ENCODE peak calls at places on chromosomes 5 and 9, in seven cellular contexts. T, L, Y, O, I, J and B are unnamed samples.

GRCh38 chr5:20601678-20602100 is 613.7 kb upstream of the CDH18 start:
- DNase-seq in I (peak; percentile 69), T (no peak), Y (no peak), O (no peak), L (no peak), J (no peak), B (no peak)

GRCh38 chr9:75992480-75993206 is 102.2 kb downstream of the PCSK5 start:
- DNase-seq in Y (no peak), T (no peak), L (no peak), J (no peak), I (no peak), O (no peak), B (no peak)

GRCh38 chr9:38036359-38037084 is 32.5 kb downstream of the SHB start:
- DNase-seq in O (no peak), I (no peak), Y (no peak), L (no peak), T (no peak), J (no peak), B (no peak)

GRCh38 chr5:17411436-17411835 is 86.6 kb upstream of the TAF11L2 start:
- DNase-seq in Y (no peak), J (no peak), O (no peak), I (no peak), T (no peak), L (no peak), B (no peak)

GRCh38 chr9:33354651-33355211 is 47.6 kb downstream of the AQP7 start:
- DNase-seq in O (no peak), T (no peak), I (no peak), Y (no peak), J (peak; percentile 69), L (no peak), B (no peak)

GRCh38 chr9:112443200-112443599 is 43.4 kb upstream of the KIAA1958 start:
- DNase-seq in J (peak; percentile 39), L (no peak), T (no peak), I (no peak), O (no peak), Y (no peak), B (no peak)

GRCh38 chr9:127569819-127570401 is 42.2 kb upstream of the STXBP1 start:
- DNase-seq in J (no peak), L (no peak), O (no peak), Y (no peak), T (no peak), I (no peak), B (no peak)

GRCh38 chr9:74951107-74951720 is 1.5 kb downstream of the C9orf40 start:
- DNase-seq in I (no peak), T (no peak), J (no peak), O (no peak), Y (no peak), L (no peak), B (no peak)

GRCh38 chr5:119302916-119303897 is 52.6 kb upstream of the TNFAIP8 start:
- DNase-seq in Y (no peak), T (no peak), L (no peak), O (no peak), I (no peak), J (peak; percentile 93), B (no peak)

GRCh38 chr9:135561391-135562234 is at the start of gene PAEP:
- DNase-seq in J (no peak), Y (no peak), L (no peak), T (no peak), O (no peak), I (no peak), B (no peak)

GRCh38 chr5:43192558-43193170 is 639 bp downstream of the NIM1K start:
- DNase-seq in T (no peak), O (no peak), Y (no peak), J (no peak), L (no peak), I (no peak), B (no peak)

GRCh38 chr9:24391095-24391494 is 154.6 kb downstream of the IZUMO3 start:
- DNase-seq in J (no peak), L (no peak), I (no peak), Y (no peak), T (no peak), O (no peak), B (no peak)

GRCh38 chr9:132348676-132349075 is 6.1 kb downstream of the SETX start:
- DNase-seq in L (no peak), O (no peak), I (no peak), J (no peak), Y (no peak), T (no peak), B (no peak)

GRCh38 chr9:130458027-130458803 is 13.5 kb downstream of the ASS1 start:
- DNase-seq in L (no peak), Y (no peak), I (no peak), T (no peak), O (no peak), J (no peak), B (no peak)

GRCh38 chr9:121609845-121610637 is 41.4 kb upstream of the DAB2IP start:
- DNase-seq in Y (no peak), T (peak; percentile 62), L (no peak), J (peak; percentile 29), I (no peak), O (peak; percentile 66), B (no peak)

GRCh38 chr9:95138474-95138873 is 179.0 kb downstream of the FANCC start:
- DNase-seq in O (no peak), J (peak; percentile 9), L (no peak), Y (no peak), T (no peak), I (no peak), B (no peak)

GRCh38 chr5:66958984-66959641 is 237.5 kb downstream of the CD180 start:
- DNase-seq in O (no peak), J (peak; percentile 20), I (no peak), T (no peak), L (no peak), Y (no peak), B (no peak)

GRCh38 chr5:176653401-176653800 is 6.1 kb downstream of the TSPAN17 start:
- DNase-seq in T (no peak), Y (peak; percentile 12), J (no peak), O (peak; percentile 37), L (no peak), I (no peak), B (no peak)

GRCh38 chr5:35963381-35963843 is 25.0 kb upstream of the CAPSL start:
- DNase-seq in J (no peak), T (no peak), I (no peak), O (no peak), L (no peak), Y (no peak), B (no peak)

GRCh38 chr5:114361724-114362196 is at the start of gene KCNN2:
- DNase-seq in I (peak; percentile 87), Y (peak; percentile 26), L (no peak), T (no peak), O (peak; percentile 74), J (peak; percentile 71), B (no peak)

GRCh38 chr9:79741381-79741780 is 169.6 kb downstream of the TLE4 start:
- DNase-seq in L (no peak), I (no peak), O (no peak), Y (no peak), J (peak; percentile 9), T (no peak), B (no peak)

GRCh38 chr5:43772601-43773031 is 169.6 kb downstream of the NNT start:
- DNase-seq in I (no peak), J (peak; percentile 51), Y (no peak), L (no peak), T (peak; percentile 44), O (no peak), B (no peak)

DNA sequence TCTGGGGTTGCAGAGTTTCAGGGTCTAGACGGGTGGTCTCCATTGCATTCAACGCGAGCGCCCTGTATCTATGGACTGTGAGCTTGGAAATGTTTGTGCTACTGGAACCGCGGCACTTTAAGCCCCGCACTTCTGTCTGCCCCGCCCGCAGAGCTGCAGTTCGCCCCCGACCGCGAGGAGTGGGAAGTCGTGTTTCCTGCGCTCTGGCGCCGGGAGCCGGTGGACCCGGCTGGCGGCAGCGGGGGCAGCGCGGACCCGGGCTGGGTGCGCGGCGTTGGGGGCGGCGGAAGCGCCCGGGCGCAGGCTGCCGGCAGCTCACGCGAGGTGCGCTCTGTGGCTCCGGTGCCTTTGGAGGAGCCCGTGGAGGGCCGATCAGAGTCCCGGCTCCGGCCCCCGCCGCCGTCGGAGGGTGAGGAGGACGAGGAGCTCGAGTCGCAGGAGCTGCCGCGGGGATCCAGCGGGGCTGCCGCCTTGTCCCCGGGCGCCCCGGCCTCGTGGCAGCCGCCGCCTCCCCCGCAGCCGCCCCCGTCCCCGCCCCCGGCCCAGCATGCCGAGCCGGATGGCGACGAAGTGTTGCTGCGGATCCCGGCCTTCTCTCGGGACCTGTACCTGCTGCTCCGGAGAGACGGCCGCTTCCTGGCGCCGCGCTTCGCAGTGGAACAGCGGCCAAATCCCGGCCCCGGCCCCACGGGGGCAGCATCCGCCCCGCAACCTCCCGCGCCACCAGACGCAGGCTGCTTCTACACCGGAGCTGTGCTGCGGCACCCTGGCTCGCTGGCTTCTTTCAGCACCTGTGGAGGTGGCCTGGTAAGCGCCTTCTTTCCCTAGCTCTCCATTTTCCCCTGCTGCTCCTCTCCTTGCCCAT is 1.1 kb downstream of the ADAMTS19 start:
- DNase-seq in J (peak; percentile 10), T (no peak), Y (no peak), O (peak; percentile 51), L (no peak), I (no peak), B (no peak)
- TF ChIP-seq POLR2AphosphoS5 in J (no peak), T (no peak), Y (no peak), O (no peak), L (no peak), I (peak; percentile 76), B (no peak)

GRCh38 chr5:142171270-142171669 is 62.7 kb downstream of the NDFIP1 start:
- DNase-seq in J (no peak), T (no peak), Y (no peak), L (no peak), O (no peak), I (no peak), B (no peak)
- TF ChIP-seq CTCF in J (no peak), T (peak; percentile 35), Y (no peak), L (no peak), O (no peak), I (peak; percentile 38), B (no peak)

DNA sequence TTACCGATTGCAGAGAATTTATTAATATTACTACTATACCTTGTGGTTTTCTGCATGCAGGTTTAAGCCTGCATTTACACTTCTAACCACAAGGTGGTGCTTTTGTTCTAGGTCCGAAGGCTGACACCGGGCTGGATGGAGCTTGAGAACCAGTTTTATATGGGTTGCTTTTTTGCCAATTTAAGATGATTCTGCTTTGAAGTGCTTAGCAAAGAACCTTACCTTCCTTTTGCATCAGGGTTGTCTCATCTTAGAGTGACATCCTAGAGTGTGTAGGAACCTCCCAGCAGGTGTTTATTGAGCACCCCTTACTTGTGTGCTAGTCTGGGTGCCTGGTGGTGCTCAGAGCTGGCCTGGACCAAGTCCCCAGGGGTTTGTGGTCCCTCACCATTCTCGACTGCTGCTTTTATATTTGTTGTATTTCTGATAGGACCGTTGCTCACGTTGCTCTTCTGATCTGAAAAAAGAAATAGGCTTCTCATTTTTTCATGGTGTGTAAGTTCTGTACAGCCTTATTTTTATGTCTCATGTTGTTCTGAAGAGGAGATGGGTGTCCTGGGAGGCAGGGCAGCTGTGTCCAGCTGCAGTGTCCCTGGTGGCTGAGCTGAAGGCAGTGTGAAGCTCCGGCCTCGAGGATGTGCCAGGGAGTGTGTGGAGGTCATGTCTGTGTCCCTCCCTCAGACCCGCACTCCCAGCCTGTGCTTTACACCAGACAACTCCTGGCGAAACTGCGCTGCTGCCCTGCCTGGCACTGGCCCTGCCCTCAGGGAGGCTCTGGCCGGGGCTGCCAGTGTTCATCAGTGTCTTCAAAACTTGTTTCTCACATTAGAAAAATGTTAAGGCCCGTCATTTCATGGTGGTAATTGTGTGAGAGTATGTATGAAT is 54.3 kb downstream of the EHMT1 start:
- DNase-seq in J (peak; percentile 58), L (peak; percentile 25), O (peak; percentile 53), T (peak; percentile 36), I (no peak), Y (peak; percentile 67), B (no peak)
- TF ChIP-seq POLR2AphosphoS5 in J (no peak), L (no peak), O (no peak), T (no peak), I (no peak), Y (no peak), B (peak; percentile 20)

GRCh38 chr9:19457694-19458009 is 48.8 kb downstream of the ACER2 start:
- DNase-seq in Y (no peak), J (no peak), I (no peak), L (no peak), T (no peak), O (no peak), B (no peak)
- TF ChIP-seq CTCF in Y (no peak), J (no peak), I (no peak), L (peak; percentile 47), T (no peak), O (no peak), B (no peak)